ENCODE peak calls at places on chromosomes 1 and 21, in six cellular contexts. W is K562, R is GM12878, Y is A549, J is transverse colon, C is upper lobe of left lung. E is an unnamed sample. For H3K9me3, the result is how much of the 10 kb centered on the place peaks cover.

GRCh38 chr1:209840611-209841010 is 12.8 kb downstream of the UTP25 start:
- DNase-seq in W (no peak), R (no peak), Y (no peak), J (no peak), C (no peak), E (no peak)

GRCh38 chr1:162662013-162662412 is 29.7 kb downstream of the DDR2 start:
- DNase-seq in W (no peak), R (no peak), Y (no peak), J (no peak), C (no peak), E (no peak)

GRCh38 chr1:247385283-247385682 is 30.7 kb upstream of the NLRP3 start:
- DNase-seq in W (no peak), R (no peak), Y (no peak), J (no peak), C (no peak), E (no peak)

GRCh38 chr1:163361123-163361934 is 39.6 kb downstream of the NUF2 start:
- DNase-seq in W (peak), R (no peak), Y (peak), J (no peak), C (no peak), E (no peak)

GRCh38 chr1:41418868-41419583 is 57.8 kb downstream of the FOXO6 start:
- DNase-seq in W (no peak), R (no peak), Y (peak), J (peak), C (peak), E (no peak)

GRCh38 chr1:23449918-23450317 is 25.4 kb upstream of the TCEA3 start:
- DNase-seq in W (no peak), R (no peak), Y (no peak), J (peak), C (no peak), E (no peak)

GRCh38 chr21:41504030-41504429 is 3.9 kb downstream of the TMPRSS2 start:
- DNase-seq in W (no peak), R (no peak), Y (no peak), J (no peak), C (no peak), E (no peak)

GRCh38 chr1:112262301-112262700 is 133.7 kb upstream of the CTTNBP2NL start:
- DNase-seq in W (no peak), R (no peak), Y (no peak), J (no peak), C (no peak), E (no peak)

GRCh38 chr1:5430911-5431310 is 561.3 kb downstream of the NPHP4 start:
- DNase-seq in W (no peak), R (no peak), Y (no peak), J (no peak), C (no peak), E (no peak)

DNA sequence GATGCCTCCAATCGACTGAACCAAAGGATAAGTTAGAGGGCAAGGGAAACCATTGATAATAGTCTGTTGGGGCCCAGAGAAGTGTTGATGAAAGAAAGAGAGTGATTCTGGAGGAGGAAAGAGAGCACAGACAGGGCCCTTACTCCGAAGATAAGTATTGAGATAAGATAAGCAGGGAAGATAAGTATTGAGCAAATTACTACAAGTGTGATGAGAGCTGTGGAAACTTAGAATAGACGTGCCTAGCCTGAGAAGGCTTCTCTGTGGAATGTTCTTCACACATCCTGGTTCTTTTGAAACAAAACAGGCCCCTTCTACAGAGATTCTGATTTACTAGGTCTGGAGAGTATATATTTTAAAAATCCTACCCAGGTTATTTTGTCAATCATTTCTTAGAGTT is 26.4 kb downstream of the FNBP1L start:
- DNase-seq in W (no peak), R (no peak), Y (no peak), J (no peak), C (no peak), E (no peak)
- H3K9me3 ChIP-seq in W (under half), R (under half), Y (under half), J (under half), C (under half), E (under half)

GRCh38 chr1:172789840-172790239 is 130.9 kb downstream of the FASLG start:
- DNase-seq in W (no peak), R (no peak), Y (no peak), J (no peak), C (no peak), E (no peak)
- TF ChIP-seq POLR2A in W (no peak), R (no peak), Y (no peak), J (no peak), C (no peak), E (no peak)

GRCh38 chr1:203290261-203291089 is 14.8 kb upstream of the BTG2 start:
- DNase-seq in W (peak), R (no peak), Y (no peak), J (peak), C (peak), E (peak)
- TF ChIP-seq EP300 in W (no peak), R (peak), Y (no peak), J (peak), C (peak), E (peak)

GRCh38 chr1:152497273-152497672 is 13.3 kb upstream of the LCE5A start:
- DNase-seq in W (peak), R (no peak), Y (peak), J (no peak), C (no peak), E (no peak)
- H3K9me3 ChIP-seq in W (under half), R (under half), Y (under half), J (under half), C (under half), E (under half)